ENCODE peak calls at places on chromosomes 16 and 17, in eight cellular contexts. One of them, this sample, is unnamed.

GRCh38 chr17:81703747-81704654 is 834 bp downstream of the MRPL12 start:
- DNase-seq in transverse colon: no peak
- DNase-seq in choroid plexus epithelial cell: peak; percentile 28
- DNase-seq in endothelial cell of umbilical vein: no peak
- DNase-seq in fibroblast of villous mesenchyme: no peak
- DNase-seq in fibroblast of the aortic adventitia: no peak
- DNase-seq in BJ: no peak
- DNase-seq in stomach: no peak
- DNase-seq in this sample: no peak

GRCh38 chr17:66255527-66255971 is 26.3 kb upstream of the APOH start:
- DNase-seq in endothelial cell of umbilical vein: no peak
- DNase-seq in transverse colon: no peak
- DNase-seq in choroid plexus epithelial cell: no peak
- DNase-seq in fibroblast of the aortic adventitia: no peak
- DNase-seq in stomach: no peak
- DNase-seq in BJ: no peak
- DNase-seq in fibroblast of villous mesenchyme: no peak
- DNase-seq in this sample: no peak

GRCh38 chr16:588889-589657 is 793 bp upstream of the RAB40C start:
- DNase-seq in endothelial cell of umbilical vein: peak; percentile 98
- DNase-seq in choroid plexus epithelial cell: peak; percentile 97
- DNase-seq in stomach: peak; percentile 98
- DNase-seq in BJ: peak; percentile 51
- DNase-seq in fibroblast of the aortic adventitia: peak; percentile 95
- DNase-seq in transverse colon: peak; percentile 98
- DNase-seq in fibroblast of villous mesenchyme: peak; percentile 97
- DNase-seq in this sample: peak; percentile 99

GRCh38 chr16:89689142-89689541 is 2.7 kb downstream of the CDK10 start:
- DNase-seq in BJ: no peak
- DNase-seq in stomach: no peak
- DNase-seq in choroid plexus epithelial cell: no peak
- DNase-seq in fibroblast of the aortic adventitia: no peak
- DNase-seq in endothelial cell of umbilical vein: no peak
- DNase-seq in fibroblast of villous mesenchyme: no peak
- DNase-seq in transverse colon: no peak
- DNase-seq in this sample: no peak

GRCh38 chr16:122342-122741 is 16.1 kb downstream of the NPRL3 start:
- DNase-seq in stomach: no peak
- DNase-seq in transverse colon: no peak
- DNase-seq in endothelial cell of umbilical vein: no peak
- DNase-seq in fibroblast of villous mesenchyme: no peak
- DNase-seq in BJ: no peak
- DNase-seq in fibroblast of the aortic adventitia: no peak
- DNase-seq in choroid plexus epithelial cell: no peak
- DNase-seq in this sample: no peak

GRCh38 chr17:59652119-59652518 is 32.4 kb downstream of the CLTC start:
- DNase-seq in fibroblast of the aortic adventitia: peak; percentile 64
- DNase-seq in stomach: no peak
- DNase-seq in transverse colon: no peak
- DNase-seq in endothelial cell of umbilical vein: no peak
- DNase-seq in fibroblast of villous mesenchyme: peak; percentile 59
- DNase-seq in choroid plexus epithelial cell: peak; percentile 57
- DNase-seq in BJ: peak; percentile 38
- DNase-seq in this sample: no peak

GRCh38 chr17:44599298-44600175 is 42.3 kb downstream of the FZD2 start:
- DNase-seq in fibroblast of villous mesenchyme: peak; percentile 98
- DNase-seq in stomach: peak; percentile 43
- DNase-seq in fibroblast of the aortic adventitia: peak; percentile 99
- DNase-seq in BJ: peak; percentile 51
- DNase-seq in transverse colon: peak; percentile 23
- DNase-seq in endothelial cell of umbilical vein: peak; percentile 96
- DNase-seq in choroid plexus epithelial cell: peak; percentile 95
- DNase-seq in this sample: no peak

GRCh38 chr17:2120550-2121335 is 65.8 kb downstream of the HIC1 start:
- DNase-seq in transverse colon: no peak
- DNase-seq in endothelial cell of umbilical vein: no peak
- DNase-seq in stomach: no peak
- DNase-seq in fibroblast of villous mesenchyme: peak; percentile 90
- DNase-seq in BJ: peak; percentile 54
- DNase-seq in fibroblast of the aortic adventitia: peak; percentile 81
- DNase-seq in choroid plexus epithelial cell: peak; percentile 39
- DNase-seq in this sample: no peak

GRCh38 chr17:49111934-49112333 is 20.6 kb upstream of the B4GALNT2 start:
- DNase-seq in BJ: no peak
- DNase-seq in endothelial cell of umbilical vein: no peak
- DNase-seq in transverse colon: no peak
- DNase-seq in choroid plexus epithelial cell: no peak
- DNase-seq in fibroblast of villous mesenchyme: no peak
- DNase-seq in fibroblast of the aortic adventitia: no peak
- DNase-seq in stomach: no peak
- DNase-seq in this sample: no peak

GRCh38 chr16:4814046-4814445 is 11.6 kb upstream of the ROGDI start:
- DNase-seq in transverse colon: no peak
- DNase-seq in endothelial cell of umbilical vein: no peak
- DNase-seq in fibroblast of the aortic adventitia: no peak
- DNase-seq in stomach: no peak
- DNase-seq in choroid plexus epithelial cell: no peak
- DNase-seq in fibroblast of villous mesenchyme: peak; percentile 9
- DNase-seq in BJ: no peak
- DNase-seq in this sample: no peak

GRCh38 chr17:46035112-46035818 is 36.2 kb downstream of the STH start:
- DNase-seq in stomach: no peak
- DNase-seq in choroid plexus epithelial cell: peak; percentile 38
- DNase-seq in transverse colon: no peak
- DNase-seq in fibroblast of the aortic adventitia: no peak
- DNase-seq in BJ: no peak
- DNase-seq in endothelial cell of umbilical vein: no peak
- DNase-seq in fibroblast of villous mesenchyme: no peak
- DNase-seq in this sample: no peak

GRCh38 chr16:77599793-77600415 is 122.4 kb upstream of the NUDT7 start:
- DNase-seq in endothelial cell of umbilical vein: peak; percentile 77
- DNase-seq in choroid plexus epithelial cell: peak; percentile 78
- DNase-seq in fibroblast of the aortic adventitia: peak; percentile 63
- DNase-seq in transverse colon: peak; percentile 11
- DNase-seq in fibroblast of villous mesenchyme: peak; percentile 51
- DNase-seq in BJ: no peak
- DNase-seq in stomach: no peak
- DNase-seq in this sample: no peak
- TF ChIP-seq CTCF in endothelial cell of umbilical vein: peak; percentile 94
- TF ChIP-seq CTCF in choroid plexus epithelial cell: peak; percentile 97
- TF ChIP-seq CTCF in fibroblast of the aortic adventitia: peak; percentile 89
- TF ChIP-seq CTCF in transverse colon: no peak
- TF ChIP-seq CTCF in fibroblast of villous mesenchyme: peak; percentile 90
- TF ChIP-seq CTCF in BJ: peak; percentile 83
- TF ChIP-seq CTCF in stomach: peak; percentile 38
- TF ChIP-seq CTCF in this sample: peak; percentile 81

GRCh38 chr17:77049440-77049839 is 91.3 kb upstream of the SEC14L1 start:
- DNase-seq in fibroblast of the aortic adventitia: no peak
- DNase-seq in choroid plexus epithelial cell: no peak
- DNase-seq in BJ: no peak
- DNase-seq in endothelial cell of umbilical vein: no peak
- DNase-seq in stomach: no peak
- DNase-seq in transverse colon: no peak
- DNase-seq in fibroblast of villous mesenchyme: no peak
- DNase-seq in this sample: no peak

GRCh38 chr17:77058016-77058415 is 82.8 kb upstream of the SEC14L1 start:
- DNase-seq in fibroblast of villous mesenchyme: no peak
- DNase-seq in stomach: no peak
- DNase-seq in choroid plexus epithelial cell: no peak
- DNase-seq in transverse colon: no peak
- DNase-seq in fibroblast of the aortic adventitia: no peak
- DNase-seq in BJ: no peak
- DNase-seq in endothelial cell of umbilical vein: no peak
- DNase-seq in this sample: no peak

GRCh38 chr17:77055453-77055852 is 85.3 kb upstream of the SEC14L1 start:
- DNase-seq in endothelial cell of umbilical vein: no peak
- DNase-seq in stomach: no peak
- DNase-seq in fibroblast of villous mesenchyme: no peak
- DNase-seq in transverse colon: no peak
- DNase-seq in choroid plexus epithelial cell: no peak
- DNase-seq in BJ: no peak
- DNase-seq in fibroblast of the aortic adventitia: no peak
- DNase-seq in this sample: no peak

DNA sequence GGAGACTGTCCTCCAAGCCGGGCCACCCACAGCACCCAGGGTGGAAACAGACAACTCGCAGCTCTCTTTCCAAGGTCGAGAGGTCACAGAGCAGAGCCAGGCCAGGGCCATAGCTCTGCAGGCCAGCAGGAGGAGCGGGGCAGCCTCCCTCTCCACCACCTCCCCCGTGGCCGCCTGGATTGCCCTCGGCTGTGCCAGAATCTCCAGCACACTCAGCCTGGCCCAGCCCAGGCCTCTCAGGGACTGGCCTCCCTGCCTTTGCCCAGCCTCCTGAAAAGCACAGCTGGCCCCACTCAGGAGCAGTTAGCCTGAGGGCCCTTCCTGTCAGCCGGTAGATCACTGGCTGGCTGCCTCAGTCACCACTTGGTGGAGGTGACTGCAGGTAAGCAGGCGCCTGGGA is 85.8 kb upstream of the SEC14L1 start:
- DNase-seq in fibroblast of the aortic adventitia: no peak
- DNase-seq in endothelial cell of umbilical vein: no peak
- DNase-seq in fibroblast of villous mesenchyme: no peak
- DNase-seq in choroid plexus epithelial cell: no peak
- DNase-seq in stomach: no peak
- DNase-seq in BJ: no peak
- DNase-seq in transverse colon: no peak
- DNase-seq in this sample: no peak
- TF ChIP-seq CTCF in fibroblast of the aortic adventitia: no peak
- TF ChIP-seq CTCF in endothelial cell of umbilical vein: no peak
- TF ChIP-seq CTCF in fibroblast of villous mesenchyme: no peak
- TF ChIP-seq CTCF in choroid plexus epithelial cell: no peak
- TF ChIP-seq CTCF in stomach: no peak
- TF ChIP-seq CTCF in BJ: no peak
- TF ChIP-seq CTCF in transverse colon: no peak
- TF ChIP-seq CTCF in this sample: no peak

DNA sequence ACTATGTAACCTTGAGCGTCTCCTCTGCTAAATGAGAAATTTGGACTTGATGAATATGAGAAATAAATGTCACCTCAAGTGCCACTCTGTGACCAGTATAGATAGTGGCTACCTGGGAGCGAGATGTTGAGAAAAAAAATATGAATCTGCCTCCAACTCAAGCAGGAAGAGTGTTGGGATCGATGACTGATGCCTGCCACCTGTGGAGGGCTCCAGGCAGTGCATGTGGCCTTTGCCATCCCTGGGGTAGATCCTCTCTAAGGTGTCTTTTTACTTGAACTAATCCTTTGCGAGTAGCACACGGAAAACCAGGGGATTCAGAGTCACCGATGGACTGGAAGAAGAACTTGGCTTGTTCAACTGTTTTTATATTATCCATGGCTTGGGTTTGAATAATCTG is 9.4 kb downstream of the CCDC182 start:
- DNase-seq in fibroblast of the aortic adventitia: no peak
- DNase-seq in BJ: no peak
- DNase-seq in stomach: no peak
- DNase-seq in transverse colon: no peak
- DNase-seq in endothelial cell of umbilical vein: no peak
- DNase-seq in choroid plexus epithelial cell: no peak
- DNase-seq in fibroblast of villous mesenchyme: no peak
- DNase-seq in this sample: no peak
- TF ChIP-seq CTCF in fibroblast of the aortic adventitia: no peak
- TF ChIP-seq CTCF in BJ: peak; percentile 14
- TF ChIP-seq CTCF in stomach: no peak
- TF ChIP-seq CTCF in transverse colon: no peak
- TF ChIP-seq CTCF in endothelial cell of umbilical vein: no peak
- TF ChIP-seq CTCF in choroid plexus epithelial cell: peak; percentile 31
- TF ChIP-seq CTCF in fibroblast of villous mesenchyme: no peak
- TF ChIP-seq CTCF in this sample: peak; percentile 59

GRCh38 chr16:11354733-11355574 is 9.7 kb downstream of the RMI2 start:
- DNase-seq in transverse colon: peak; percentile 28
- DNase-seq in endothelial cell of umbilical vein: no peak
- DNase-seq in fibroblast of the aortic adventitia: peak; percentile 75
- DNase-seq in stomach: no peak
- DNase-seq in fibroblast of villous mesenchyme: peak; percentile 93
- DNase-seq in BJ: no peak
- DNase-seq in choroid plexus epithelial cell: peak; percentile 82
- DNase-seq in this sample: no peak
- TF ChIP-seq CTCF in transverse colon: no peak
- TF ChIP-seq CTCF in endothelial cell of umbilical vein: no peak
- TF ChIP-seq CTCF in fibroblast of the aortic adventitia: no peak
- TF ChIP-seq CTCF in stomach: no peak
- TF ChIP-seq CTCF in fibroblast of villous mesenchyme: no peak
- TF ChIP-seq CTCF in BJ: no peak
- TF ChIP-seq CTCF in choroid plexus epithelial cell: peak; percentile 18
- TF ChIP-seq CTCF in this sample: no peak

DNA sequence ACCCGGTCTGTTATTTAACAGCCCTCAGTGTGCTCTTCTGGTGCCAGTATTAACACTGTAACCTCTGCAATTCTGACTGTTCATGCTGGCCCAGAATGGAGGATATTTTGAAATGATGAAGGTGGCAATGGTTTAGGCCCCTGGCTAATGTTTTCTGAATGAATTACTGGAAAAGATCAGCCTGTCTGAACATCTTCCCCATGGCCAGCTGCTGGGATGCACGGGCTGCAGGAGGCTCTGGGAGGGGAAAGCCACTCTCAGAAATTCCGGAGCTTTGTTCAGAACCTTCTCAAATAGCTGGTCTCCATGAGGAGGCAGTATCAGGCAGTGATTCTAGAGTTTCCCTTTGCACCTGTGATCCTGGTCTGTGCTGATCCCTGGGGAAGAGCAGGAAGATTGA is 5.0 kb downstream of the SLC6A2 start:
- DNase-seq in BJ: no peak
- DNase-seq in endothelial cell of umbilical vein: no peak
- DNase-seq in transverse colon: no peak
- DNase-seq in fibroblast of the aortic adventitia: no peak
- DNase-seq in choroid plexus epithelial cell: no peak
- DNase-seq in stomach: no peak
- DNase-seq in fibroblast of villous mesenchyme: no peak
- DNase-seq in this sample: no peak
- TF ChIP-seq CTCF in BJ: no peak
- TF ChIP-seq CTCF in endothelial cell of umbilical vein: no peak
- TF ChIP-seq CTCF in transverse colon: no peak
- TF ChIP-seq CTCF in fibroblast of the aortic adventitia: no peak
- TF ChIP-seq CTCF in choroid plexus epithelial cell: no peak
- TF ChIP-seq CTCF in stomach: no peak
- TF ChIP-seq CTCF in fibroblast of villous mesenchyme: no peak
- TF ChIP-seq CTCF in this sample: no peak

DNA sequence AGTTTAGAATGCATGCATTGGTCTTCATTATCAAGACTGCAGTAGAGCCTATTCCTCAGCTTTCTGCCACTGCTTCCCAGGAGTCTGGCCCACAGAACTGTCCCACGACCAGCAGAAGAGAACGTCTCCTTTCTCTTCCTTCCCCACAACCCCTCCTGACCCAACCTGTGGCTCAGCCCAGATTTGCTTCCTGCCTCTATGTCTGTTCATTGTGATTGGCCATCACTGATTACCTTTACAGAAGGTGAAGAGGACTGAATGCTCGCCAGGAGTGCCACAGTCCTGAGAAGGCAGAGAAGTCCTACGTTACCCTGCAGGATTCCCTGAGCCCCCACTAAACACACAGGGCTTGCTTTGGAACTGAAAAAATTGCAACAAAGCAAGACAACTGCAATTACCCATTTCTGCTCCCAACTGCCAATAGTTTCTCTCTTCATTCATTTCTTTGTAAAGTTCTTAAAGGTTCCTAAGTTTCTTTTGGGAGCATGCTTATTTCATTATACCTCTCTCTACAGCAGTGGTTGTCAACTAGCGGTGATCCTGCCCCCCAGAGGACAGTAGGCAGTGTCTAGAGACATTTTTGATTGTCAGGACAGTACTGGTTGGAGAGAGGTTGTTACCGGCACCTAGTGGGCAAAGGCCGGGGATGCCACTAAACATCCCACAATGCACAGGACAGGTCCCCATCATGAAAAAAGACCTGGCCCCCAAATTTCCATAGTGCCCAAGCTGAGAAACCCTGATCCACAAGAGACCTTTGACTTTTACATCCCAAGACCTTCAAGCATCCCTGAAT is 4.5 kb upstream of the NAT9 start:
- DNase-seq in endothelial cell of umbilical vein: no peak
- DNase-seq in BJ: no peak
- DNase-seq in transverse colon: no peak
- DNase-seq in fibroblast of the aortic adventitia: no peak
- DNase-seq in choroid plexus epithelial cell: peak; percentile 20
- DNase-seq in stomach: no peak
- DNase-seq in fibroblast of villous mesenchyme: no peak
- DNase-seq in this sample: no peak
- TF ChIP-seq CTCF in endothelial cell of umbilical vein: peak; percentile 17
- TF ChIP-seq CTCF in BJ: peak; percentile 22
- TF ChIP-seq CTCF in transverse colon: no peak
- TF ChIP-seq CTCF in fibroblast of the aortic adventitia: peak; percentile 8
- TF ChIP-seq CTCF in choroid plexus epithelial cell: peak; percentile 39
- TF ChIP-seq CTCF in stomach: no peak
- TF ChIP-seq CTCF in fibroblast of villous mesenchyme: peak; percentile 40
- TF ChIP-seq CTCF in this sample: peak; percentile 63

This sample was measured in type B pancreatic cell.